ENCODE peak calls at places on chromosome 4, in seven cellular contexts. O is suprapubic skin, M is spleen, I is GM23338, F is ovary, S is mesothelial cell of epicardium, Y is GM20000. G is an unnamed sample.

GRCh38 chr4:1198070-1198844 is 25.9 kb upstream of the SPON2 start:
- DNase-seq in O (no peak), M (no peak), I (no peak), F (peak), S (no peak), Y (no peak), G (no peak)

GRCh38 chr4:139853309-139853708 is 187.7 kb downstream of the MGST2 start:
- DNase-seq in O (no peak), M (no peak), I (peak), F (no peak), S (no peak), Y (no peak), G (no peak)

GRCh38 chr4:39319678-39320077 is 46.5 kb downstream of the RFC1 start:
- DNase-seq in O (no peak), M (no peak), I (no peak), F (no peak), S (no peak), Y (no peak), G (no peak)

GRCh38 chr4:105966046-105966445 is 70.8 kb downstream of the NPNT start:
- DNase-seq in O (no peak), M (no peak), I (peak), F (no peak), S (no peak), Y (no peak), G (no peak)

GRCh38 chr4:38452009-38452408 is 212.0 kb upstream of the KLF3 start:
- DNase-seq in O (no peak), M (no peak), I (no peak), F (no peak), S (no peak), Y (no peak), G (no peak)

GRCh38 chr4:122379239-122379638 is 428 bp downstream of the ADAD1 start:
- DNase-seq in O (no peak), M (no peak), I (no peak), F (no peak), S (no peak), Y (no peak), G (no peak)

GRCh38 chr4:7876096-7876993 is 63.3 kb downstream of the AFAP1 start:
- DNase-seq in O (no peak), M (no peak), I (peak), F (no peak), S (no peak), Y (no peak), G (no peak)

GRCh38 chr4:22672944-22673343 is 19.8 kb upstream of the GBA3 start:
- DNase-seq in O (no peak), M (no peak), I (no peak), F (no peak), S (no peak), Y (no peak), G (no peak)

GRCh38 chr4:124322234-124322831 is 390.2 kb downstream of the ANKRD50 start:
- DNase-seq in O (no peak), M (no peak), I (peak), F (no peak), S (no peak), Y (peak), G (no peak)

GRCh38 chr4:7759221-7759620 is 180.4 kb downstream of the AFAP1 start:
- DNase-seq in O (no peak), M (peak), I (no peak), F (no peak), S (no peak), Y (peak), G (no peak)

GRCh38 chr4:100095729-100096595 is 94.3 kb downstream of the DDIT4L start:
- DNase-seq in O (no peak), M (no peak), I (peak), F (peak), S (peak), Y (peak), G (peak)

GRCh38 chr4:127549521-127549920 is 83.2 kb upstream of the INTU start:
- DNase-seq in O (no peak), M (no peak), I (no peak), F (no peak), S (no peak), Y (no peak), G (no peak)

GRCh38 chr4:123649644-123650356 is 253.2 kb downstream of the SPRY1 start:
- DNase-seq in O (no peak), M (no peak), I (peak), F (no peak), S (no peak), Y (no peak), G (peak)

GRCh38 chr4:53693909-53694308 is 102.6 kb upstream of the LNX1 start:
- DNase-seq in O (no peak), M (no peak), I (no peak), F (no peak), S (no peak), Y (no peak), G (no peak)

GRCh38 chr4:1409806-1410425 is 3.7 kb upstream of the NKX1-1 start:
- DNase-seq in O (no peak), M (no peak), I (no peak), F (no peak), S (peak), Y (peak), G (no peak)

GRCh38 chr4:89838005-89838404 is 1.0 kb upstream of the SNCA start:
- DNase-seq in O (no peak), M (no peak), I (peak), F (no peak), S (no peak), Y (no peak), G (no peak)

GRCh38 chr4:52081216-52081615 is 30.1 kb downstream of the SPATA18 start:
- DNase-seq in O (no peak), M (no peak), I (no peak), F (no peak), S (no peak), Y (no peak), G (no peak)

GRCh38 chr4:118340109-118340508 is 12.7 kb downstream of the PRSS12 start:
- DNase-seq in O (no peak), M (no peak), I (peak), F (no peak), S (no peak), Y (no peak), G (no peak)

GRCh38 chr4:121127100-121127499 is 37.0 kb downstream of the TNIP3 start:
- DNase-seq in O (no peak), M (no peak), I (no peak), F (no peak), S (no peak), Y (no peak), G (no peak)

GRCh38 chr4:88528861-88529260 is 5.3 kb upstream of the PYURF start:
- DNase-seq in O (no peak), M (no peak), I (no peak), F (no peak), S (no peak), Y (no peak), G (no peak)

GRCh38 chr4:70721747-70722146 is at the start of gene RUFY3:
- DNase-seq in O (no peak), M (no peak), I (peak), F (peak), S (no peak), Y (no peak), G (no peak)

GRCh38 chr4:16516796-16517413 is 290.6 kb upstream of the TAPT1 start:
- DNase-seq in O (no peak), M (no peak), I (peak), F (peak), S (peak), Y (no peak), G (no peak)

GRCh38 chr4:112279025-112279881 is 6.5 kb downstream of the TIFA start:
- DNase-seq in O (no peak), M (peak), I (no peak), F (no peak), S (no peak), Y (peak), G (no peak)

GRCh38 chr4:103410401-103410800 is 212.3 kb upstream of the CENPE start:
- DNase-seq in O (no peak), M (no peak), I (no peak), F (no peak), S (no peak), Y (no peak), G (no peak)

GRCh38 chr4:119209077-119209476 is 3.4 kb upstream of the USP53 start:
- DNase-seq in O (no peak), M (no peak), I (no peak), F (no peak), S (no peak), Y (peak), G (no peak)

GRCh38 chr4:140571620-140572019 is 2.9 kb upstream of the UCP1 start:
- DNase-seq in O (no peak), M (no peak), I (no peak), F (no peak), S (no peak), Y (no peak), G (no peak)

GRCh38 chr4:71095141-71095939 is 101.9 kb downstream of the DCK start:
- DNase-seq in O (no peak), M (no peak), I (no peak), F (no peak), S (no peak), Y (no peak), G (no peak)

GRCh38 chr4:1890979-1891378 is 19.8 kb downstream of the NSD2 start:
- DNase-seq in O (no peak), M (peak), I (no peak), F (no peak), S (no peak), Y (no peak), G (no peak)

DNA sequence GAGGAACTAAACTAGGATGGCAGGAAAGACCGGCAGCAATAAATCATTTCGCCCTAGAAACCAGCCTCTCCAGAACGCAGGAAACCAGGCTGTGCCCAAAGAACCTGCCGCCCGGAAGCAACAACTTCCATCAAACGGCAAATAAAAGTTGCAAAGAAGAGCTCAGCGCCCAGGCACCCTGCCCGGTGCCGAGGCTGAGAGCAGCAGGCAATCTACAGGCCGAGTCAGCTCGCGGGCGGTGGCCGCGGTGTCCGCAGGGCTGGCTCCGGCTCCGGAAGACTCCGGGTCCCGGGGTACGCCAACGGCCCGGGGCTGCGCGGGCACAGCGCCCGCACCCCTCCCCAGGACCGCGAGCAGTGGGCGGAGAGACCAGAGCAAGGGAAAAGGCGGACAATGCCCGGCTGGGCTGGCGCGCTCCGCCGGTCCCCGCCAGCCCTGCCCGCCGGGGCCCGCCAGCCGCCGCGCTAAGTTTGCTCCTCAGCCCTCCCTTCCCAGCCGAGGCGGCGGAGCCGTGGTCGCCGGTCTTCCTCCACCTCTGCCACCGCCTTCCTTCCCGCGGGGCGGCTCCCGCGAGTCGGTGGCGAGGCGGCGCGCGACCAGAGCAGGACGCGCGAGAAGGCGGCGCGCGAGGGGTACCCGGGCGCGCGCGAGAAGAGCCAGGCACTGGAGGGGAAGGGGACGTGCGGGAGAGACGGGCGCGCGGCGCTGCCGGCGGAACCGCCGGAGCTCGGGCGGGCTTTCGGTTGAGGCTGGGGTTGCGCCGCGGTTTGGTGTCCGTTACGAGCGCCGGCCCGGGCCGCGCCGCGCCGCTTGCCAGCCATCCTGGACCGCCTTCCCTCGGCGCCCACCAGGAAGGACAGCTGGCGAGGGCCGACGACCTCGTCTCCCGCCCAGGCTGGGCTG is 733 bp downstream of the FRYL start:
- DNase-seq in O (peak), M (peak), I (peak), F (peak), S (peak), Y (peak), G (peak)
- TF ChIP-seq CTCF in O (no peak), M (no peak), I (no peak), F (no peak), S (no peak), Y (no peak), G (peak)

GRCh38 chr4:32417113-32417704 is 1697.0 kb downstream of the PCDH7 start:
- DNase-seq in O (no peak), M (no peak), I (peak), F (no peak), S (no peak), Y (no peak), G (no peak)
- TF ChIP-seq CTCF in O (no peak), M (no peak), I (peak), F (no peak), S (peak), Y (no peak), G (peak)

DNA sequence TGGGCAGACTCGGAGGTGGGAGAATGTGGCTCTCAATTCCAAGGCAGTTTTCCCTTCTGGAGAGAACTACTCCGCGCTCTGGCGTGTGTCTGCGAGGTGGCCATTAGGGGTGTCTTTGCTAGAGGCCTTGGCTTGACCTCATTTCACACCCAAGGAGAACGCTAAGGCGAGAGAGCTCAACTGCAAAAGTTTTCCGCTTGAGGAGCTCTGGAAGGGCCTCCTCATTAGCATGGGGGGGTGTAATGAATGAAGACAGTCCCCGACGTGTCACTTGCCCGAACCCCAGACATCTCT is 708 bp upstream of the RBPJ start:
- DNase-seq in O (no peak), M (no peak), I (no peak), F (no peak), S (no peak), Y (peak), G (peak)
- TF ChIP-seq CTCF in O (no peak), M (no peak), I (no peak), F (no peak), S (no peak), Y (no peak), G (no peak)

DNA sequence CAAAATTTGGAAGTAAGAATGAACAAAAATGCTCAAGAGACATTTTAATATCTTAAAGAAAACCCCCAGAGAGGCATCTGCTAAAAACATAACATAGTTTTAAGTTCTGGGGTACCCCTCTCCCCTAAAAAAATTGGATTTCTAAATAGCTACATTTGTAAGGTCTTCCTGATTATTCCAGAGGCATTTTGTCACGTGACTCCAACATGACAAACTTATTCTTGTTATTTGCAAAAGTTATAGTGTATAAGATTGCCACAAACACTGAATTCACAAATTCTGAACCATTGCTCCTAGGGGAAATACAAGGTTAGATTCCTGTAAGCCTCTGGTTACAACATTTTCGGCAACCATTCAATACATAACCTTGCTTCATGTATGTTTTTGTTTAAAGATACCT is 73.4 kb downstream of the COL25A1 start:
- DNase-seq in O (no peak), M (no peak), I (no peak), F (no peak), S (no peak), Y (no peak), G (no peak)
- TF ChIP-seq CTCF in O (no peak), M (no peak), I (no peak), F (no peak), S (no peak), Y (no peak), G (no peak)

GRCh38 chr4:180150818-180151217 is 2092.4 kb upstream of the TENM3 start:
- DNase-seq in O (no peak), M (no peak), I (peak), F (no peak), S (no peak), Y (no peak), G (no peak)
- TF ChIP-seq CTCF in O (no peak), M (no peak), I (peak), F (no peak), S (peak), Y (no peak), G (peak)

GRCh38 chr4:78059524-78059889 is 2.4 kb downstream of the FRAS1 start:
- DNase-seq in O (no peak), M (no peak), I (peak), F (no peak), S (peak), Y (peak), G (peak)

GRCh38 chr4:78057600-78058560 is 757 bp downstream of the FRAS1 start:
- DNase-seq in O (peak), M (peak), I (peak), F (peak), S (peak), Y (peak), G (peak)

GRCh38 chr4:78058591-78059523 is 1.7 kb downstream of the FRAS1 start:
- DNase-seq in O (peak), M (peak), I (peak), F (no peak), S (peak), Y (peak), G (peak)

GRCh38 chr4:78057135-78057599 is at the start of gene FRAS1:
- DNase-seq in O (peak), M (peak), I (peak), F (peak), S (peak), Y (peak), G (peak)

GRCh38 chr4:78056265-78057129 is 626 bp upstream of the FRAS1 start:
- DNase-seq in O (peak), M (peak), I (peak), F (peak), S (peak), Y (peak), G (peak)
- TF ChIP-seq CTCF in O (no peak), M (no peak), I (peak), F (no peak), S (no peak), Y (no peak), G (peak)

GRCh38 chr4:182806259-182807252 is 110.6 kb downstream of the DCTD start:
- DNase-seq in O (peak), M (peak), I (peak), F (peak), S (peak), Y (peak), G (peak)
- TF ChIP-seq CTCF in O (peak), M (peak), I (peak), F (peak), S (peak), Y (peak), G (peak)

GRCh38 chr4:176641237-176641636 is 151.5 kb downstream of the VEGFC start:
- DNase-seq in O (no peak), M (no peak), I (no peak), F (no peak), S (no peak), Y (no peak), G (no peak)

GRCh38 chr4:176638992-176639391 is 153.7 kb downstream of the VEGFC start:
- DNase-seq in O (no peak), M (no peak), I (no peak), F (no peak), S (no peak), Y (no peak), G (no peak)

GRCh38 chr4:176646311-176646710 is 146.4 kb downstream of the VEGFC start:
- DNase-seq in O (no peak), M (no peak), I (no peak), F (no peak), S (no peak), Y (no peak), G (no peak)

DNA sequence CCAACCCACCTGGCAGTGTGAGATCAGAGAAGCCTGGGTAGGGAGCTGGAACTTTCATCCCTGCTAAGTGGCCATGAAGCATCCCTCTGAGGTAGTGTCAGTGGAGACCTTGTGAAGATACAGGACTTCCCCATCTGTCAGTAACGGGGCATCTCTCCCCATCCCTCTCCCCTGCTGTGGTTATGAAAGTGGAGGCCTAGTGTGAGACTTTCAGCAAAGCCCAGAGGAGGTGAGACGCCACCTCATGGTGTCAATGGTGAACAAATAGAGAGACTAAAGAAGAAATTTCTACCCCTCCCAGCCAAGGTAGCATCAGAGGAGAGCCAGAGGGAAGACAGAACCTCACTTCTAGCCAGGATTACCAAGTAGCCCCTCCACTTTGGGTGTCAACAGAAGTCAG is 150.2 kb downstream of the VEGFC start:
- DNase-seq in O (no peak), M (no peak), I (peak), F (no peak), S (no peak), Y (peak), G (no peak)
- TF ChIP-seq CTCF in O (no peak), M (no peak), I (peak), F (no peak), S (no peak), Y (no peak), G (no peak)

DNA sequence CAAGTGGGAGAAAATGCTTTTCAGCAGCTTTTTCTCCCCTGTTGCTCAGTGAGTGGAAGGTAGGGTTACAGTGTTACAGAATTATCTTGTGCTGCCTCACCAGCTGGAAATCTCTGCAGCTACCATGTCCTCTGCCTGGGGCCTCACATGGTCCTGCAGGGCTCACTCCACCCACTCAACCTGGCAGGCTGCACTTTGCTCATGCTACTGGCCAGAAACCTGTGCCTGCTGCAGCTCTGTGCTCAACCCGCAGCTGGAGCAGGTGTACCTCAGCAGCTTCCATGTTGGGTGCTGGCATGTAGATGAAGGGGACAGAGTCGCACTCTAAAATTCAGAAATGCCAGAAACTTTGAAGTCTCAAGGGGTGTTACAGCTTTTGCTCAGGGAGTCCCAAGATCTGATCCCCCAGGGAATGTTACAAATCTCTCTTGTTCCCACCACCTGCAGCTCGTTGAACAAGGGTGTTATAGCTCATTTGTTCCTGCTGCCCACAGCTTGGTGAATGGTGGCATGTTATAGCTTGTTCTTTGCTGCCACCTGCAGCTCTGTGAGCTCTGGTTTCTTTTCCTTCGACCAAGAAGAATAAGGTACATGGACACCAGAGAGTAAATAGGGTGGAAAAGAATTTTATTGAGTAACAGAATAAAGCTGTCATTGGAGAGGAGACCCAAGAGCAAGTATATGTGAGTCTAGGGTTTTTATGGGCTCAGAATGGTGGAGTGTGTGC is 845.8 kb downstream of the TECRL start:
- DNase-seq in O (no peak), M (no peak), I (peak), F (no peak), S (no peak), Y (no peak), G (no peak)
- TF ChIP-seq CTCF in O (no peak), M (no peak), I (peak), F (no peak), S (no peak), Y (peak), G (peak)

GRCh38 chr4:6701371-6701770 is 7.7 kb downstream of the S100P start:
- DNase-seq in O (no peak), M (peak), I (peak), F (no peak), S (no peak), Y (no peak), G (no peak)
- TF ChIP-seq CTCF in O (no peak), M (no peak), I (peak), F (no peak), S (peak), Y (peak), G (peak)